ENCODE peak calls at places on chromosome 12, in four cellular contexts. M, G, W and R are unnamed samples.

GRCh38 chr12:96397756-96398421 is 2.4 kb downstream of the CDK17 start:
- DNase-seq in M (no peak), G (no peak), W (no peak), R (no peak)

GRCh38 chr12:51441583-51441982 is 17.0 kb downstream of the SLC4A8 start:
- DNase-seq in M (no peak), G (no peak), W (no peak), R (peak; percentile 10)

GRCh38 chr12:25960176-25960575 is 1.7 kb downstream of the RASSF8 start:
- DNase-seq in M (no peak), G (no peak), W (peak; percentile 33), R (peak; percentile 48)

GRCh38 chr12:57524814-57525614 is 2.4 kb downstream of the MBD6 start:
- DNase-seq in M (peak; percentile 53), G (no peak), W (no peak), R (no peak)

GRCh38 chr12:123571343-123571813 is 13.0 kb upstream of the TMED2 start:
- DNase-seq in M (peak; percentile 65), G (no peak), W (peak; percentile 63), R (peak; percentile 64)

GRCh38 chr12:24631691-24632090 is 317.2 kb downstream of the BCAT1 start:
- DNase-seq in M (no peak), G (no peak), W (no peak), R (no peak)

GRCh38 chr12:11107719-11108118 is 15.6 kb upstream of the TAS2R43 start:
- DNase-seq in M (no peak), G (no peak), W (no peak), R (no peak)

GRCh38 chr12:6548556-6549378 is 7.1 kb downstream of the IFFO1 start:
- DNase-seq in M (no peak), G (no peak), W (peak; percentile 48), R (no peak)

GRCh38 chr12:62194616-62195015 is 65.6 kb upstream of the USP15 start:
- DNase-seq in M (no peak), G (no peak), W (no peak), R (no peak)

GRCh38 chr12:113039911-113040425 is 16.6 kb upstream of the DTX1 start:
- DNase-seq in M (no peak), G (no peak), W (no peak), R (no peak)

GRCh38 chr12:54232790-54233189 is 44.0 kb upstream of the SMUG1 start:
- DNase-seq in M (no peak), G (no peak), W (no peak), R (no peak)

GRCh38 chr12:13805038-13805437 is 176.4 kb downstream of the GRIN2B start:
- DNase-seq in M (no peak), G (no peak), W (no peak), R (no peak)

GRCh38 chr12:49332441-49332861 is 4.5 kb downstream of the C1QL4 start:
- DNase-seq in M (no peak), G (no peak), W (no peak), R (peak; percentile 8)

GRCh38 chr12:48031135-48031960 is 27.1 kb upstream of the COL2A1 start:
- DNase-seq in M (no peak), G (no peak), W (no peak), R (no peak)

GRCh38 chr12:107474639-107475539 is 210.7 kb upstream of the PWP1 start:
- DNase-seq in M (no peak), G (no peak), W (no peak), R (no peak)

GRCh38 chr12:116318738-116319050 is 41.2 kb upstream of the MED13L start:
- DNase-seq in M (no peak), G (no peak), W (no peak), R (peak; percentile 59)

GRCh38 chr12:39587247-39587646 is 32.4 kb downstream of the ABCD2 start:
- DNase-seq in M (no peak), G (no peak), W (peak; percentile 18), R (no peak)

GRCh38 chr12:131283191-131283861 is 329.6 kb downstream of the ADGRD1 start:
- DNase-seq in M (peak; percentile 32), G (no peak), W (no peak), R (no peak)

GRCh38 chr12:52581481-52581880 is 7.8 kb upstream of the KRT74 start:
- DNase-seq in M (no peak), G (no peak), W (peak; percentile 32), R (peak; percentile 40)

GRCh38 chr12:123034022-123034541 is 53.6 kb downstream of the ARL6IP4 start:
- DNase-seq in M (no peak), G (no peak), W (no peak), R (no peak)

GRCh38 chr12:56991319-56991906 is 14.9 kb downstream of the ZBTB39 start:
- DNase-seq in M (peak; percentile 66), G (no peak), W (no peak), R (no peak)

GRCh38 chr12:14366211-14366762 is 805 bp downstream of the ATF7IP start:
- DNase-seq in M (no peak), G (no peak), W (peak; percentile 58), R (peak; percentile 20)

GRCh38 chr12:132214906-132215643 is 70.8 kb downstream of the NOC4L start:
- DNase-seq in M (no peak), G (no peak), W (no peak), R (no peak)

GRCh38 chr12:47742253-47742825 is 16.3 kb downstream of the RAPGEF3 start:
- DNase-seq in M (peak; percentile 71), G (no peak), W (peak; percentile 67), R (peak; percentile 39)

GRCh38 chr12:111720457-111720856 is 34.6 kb downstream of the ACAD10 start:
- DNase-seq in M (no peak), G (no peak), W (no peak), R (no peak)

GRCh38 chr12:45687081-45688015 is 42.2 kb upstream of the ARID2 start:
- DNase-seq in M (no peak), G (no peak), W (no peak), R (no peak)

GRCh38 chr12:82510386-82510785 is 152.1 kb downstream of the METTL25 start:
- DNase-seq in M (no peak), G (no peak), W (no peak), R (no peak)

GRCh38 chr12:98416845-98417244 is 98.5 kb upstream of the TMPO start:
- DNase-seq in M (no peak), G (no peak), W (peak; percentile 65), R (no peak)

GRCh38 chr12:63977441-63977840 is 132.9 kb downstream of the SRGAP1 start:
- DNase-seq in M (no peak), G (no peak), W (no peak), R (no peak)

GRCh38 chr12:96156211-96156610 is 38.0 kb upstream of the ELK3 start:
- DNase-seq in M (no peak), G (no peak), W (no peak), R (no peak)

GRCh38 chr12:45216297-45216982 is 545 bp downstream of the ANO6 start:
- DNase-seq in M (peak; percentile 72), G (peak; percentile 45), W (peak; percentile 59), R (peak; percentile 70)

GRCh38 chr12:111238075-111238734 is 130.7 kb downstream of the PHETA1 start:
- DNase-seq in M (no peak), G (no peak), W (no peak), R (no peak)

GRCh38 chr12:57129311-57130288 is 1.3 kb downstream of the LRP1 start:
- DNase-seq in M (peak; percentile 81), G (no peak), W (no peak), R (no peak)

GRCh38 chr12:42020226-42020625 is 124.4 kb downstream of the GXYLT1 start:
- DNase-seq in M (no peak), G (no peak), W (no peak), R (no peak)

GRCh38 chr12:14836336-14837210 is 6.8 kb downstream of the ART4 start:
- DNase-seq in M (no peak), G (no peak), W (peak; percentile 86), R (peak; percentile 68)